ENCODE peak calls at places on chromosome 9, in ten cellular contexts. W, D, V, O, Q, Y, X, G, M and I are unnamed samples.

GRCh38 chr9:76044420-76044819 is 153.9 kb downstream of the PCSK5 start:
- DNase-seq in W (no peak), D (no peak), V (no peak), O (no peak), Q (peak), Y (no peak), X (no peak), G (peak), M (no peak), I (no peak)

GRCh38 chr9:126001581-126002225 is 254.5 kb downstream of the PBX3 start:
- DNase-seq in W (no peak), D (peak), V (no peak), O (no peak), Q (no peak), Y (no peak), X (peak), G (no peak), M (no peak), I (no peak)

GRCh38 chr9:127218818-127219217 is 45.8 kb upstream of the GARNL3 start:
- DNase-seq in W (no peak), D (no peak), V (no peak), O (no peak), Q (no peak), Y (no peak), X (no peak), G (no peak), M (no peak), I (no peak)

GRCh38 chr9:113622600-113623400 is 159.3 kb downstream of the RGS3 start:
- DNase-seq in W (no peak), D (peak), V (peak), O (no peak), Q (peak), Y (no peak), X (peak), G (no peak), M (no peak), I (peak)

GRCh38 chr9:135440620-135441019 is 39.0 kb upstream of the PPP1R26 start:
- DNase-seq in W (no peak), D (no peak), V (no peak), O (no peak), Q (no peak), Y (no peak), X (no peak), G (no peak), M (no peak), I (no peak)

GRCh38 chr9:129173296-129174101 is 4.6 kb downstream of the IER5L start:
- DNase-seq in W (no peak), D (no peak), V (no peak), O (peak), Q (no peak), Y (no peak), X (no peak), G (no peak), M (no peak), I (no peak)

GRCh38 chr9:138077898-138078540 is 200.4 kb downstream of the CACNA1B start:
- DNase-seq in W (no peak), D (peak), V (no peak), O (no peak), Q (no peak), Y (no peak), X (no peak), G (no peak), M (no peak), I (no peak)

GRCh38 chr9:19050637-19051591 is 1.7 kb downstream of the RRAGA start:
- DNase-seq in W (no peak), D (no peak), V (no peak), O (no peak), Q (peak), Y (no peak), X (no peak), G (no peak), M (no peak), I (no peak)

GRCh38 chr9:90948156-90948555 is 146.5 kb downstream of the SYK start:
- DNase-seq in W (no peak), D (no peak), V (no peak), O (no peak), Q (no peak), Y (no peak), X (no peak), G (no peak), M (no peak), I (no peak)

GRCh38 chr9:38117646-38118045 is 48.6 kb upstream of the SHB start:
- DNase-seq in W (no peak), D (no peak), V (no peak), O (no peak), Q (no peak), Y (peak), X (no peak), G (no peak), M (no peak), I (no peak)

GRCh38 chr9:19229725-19230355 is 653 bp upstream of the DENND4C start:
- DNase-seq in W (no peak), D (peak), V (no peak), O (peak), Q (no peak), Y (peak), X (peak), G (no peak), M (no peak), I (no peak)

GRCh38 chr9:15724006-15724405 is 171.2 kb downstream of the CCDC171 start:
- DNase-seq in W (no peak), D (no peak), V (no peak), O (no peak), Q (peak), Y (no peak), X (no peak), G (no peak), M (no peak), I (no peak)

GRCh38 chr9:125764198-125764597 is 17.0 kb downstream of the PBX3 start:
- DNase-seq in W (no peak), D (no peak), V (no peak), O (no peak), Q (no peak), Y (no peak), X (no peak), G (no peak), M (no peak), I (no peak)

GRCh38 chr9:124940521-124940893 is 376 bp downstream of the GOLGA1 start:
- DNase-seq in W (no peak), D (no peak), V (no peak), O (no peak), Q (no peak), Y (no peak), X (no peak), G (no peak), M (no peak), I (peak)

GRCh38 chr9:97703437-97704326 is 6.5 kb upstream of the XPA start:
- DNase-seq in W (no peak), D (no peak), V (peak), O (no peak), Q (peak), Y (no peak), X (no peak), G (peak), M (no peak), I (no peak)

GRCh38 chr9:134053401-134053871 is 14.4 kb downstream of the BRD3 start:
- DNase-seq in W (peak), D (peak), V (no peak), O (no peak), Q (no peak), Y (no peak), X (peak), G (no peak), M (no peak), I (no peak)

GRCh38 chr9:133103183-133103986 is 17.7 kb downstream of the RALGDS start:
- DNase-seq in W (peak), D (peak), V (no peak), O (peak), Q (peak), Y (peak), X (peak), G (no peak), M (no peak), I (peak)

GRCh38 chr9:116237456-116237855 is 83.9 kb downstream of the PAPPA start:
- DNase-seq in W (no peak), D (no peak), V (no peak), O (no peak), Q (no peak), Y (no peak), X (no peak), G (no peak), M (no peak), I (no peak)

GRCh38 chr9:117746263-117746662 is 42.1 kb downstream of the TLR4 start:
- DNase-seq in W (no peak), D (no peak), V (no peak), O (no peak), Q (no peak), Y (no peak), X (no peak), G (no peak), M (no peak), I (no peak)

GRCh38 chr9:93134740-93135444 is 841 bp upstream of the NINJ1 start:
- DNase-seq in W (peak), D (peak), V (no peak), O (no peak), Q (no peak), Y (no peak), X (no peak), G (no peak), M (no peak), I (peak)

GRCh38 chr9:23851024-23851629 is 25.1 kb upstream of the ELAVL2 start:
- DNase-seq in W (no peak), D (no peak), V (peak), O (peak), Q (peak), Y (peak), X (peak), G (no peak), M (no peak), I (no peak)

GRCh38 chr9:83130541-83130940 is 67.6 kb upstream of the RASEF start:
- DNase-seq in W (no peak), D (no peak), V (peak), O (no peak), Q (peak), Y (no peak), X (no peak), G (no peak), M (no peak), I (no peak)

GRCh38 chr9:113337714-113338113 is 2.4 kb downstream of the WDR31 start:
- DNase-seq in W (no peak), D (no peak), V (no peak), O (no peak), Q (no peak), Y (no peak), X (no peak), G (no peak), M (no peak), I (no peak)

GRCh38 chr9:109072133-109072692 is 47.5 kb downstream of the TMEM245 start:
- DNase-seq in W (no peak), D (no peak), V (no peak), O (no peak), Q (no peak), Y (no peak), X (no peak), G (no peak), M (no peak), I (no peak)

GRCh38 chr9:133182151-133182550 is 18.4 kb upstream of the GBGT1 start:
- DNase-seq in W (no peak), D (peak), V (no peak), O (no peak), Q (no peak), Y (no peak), X (no peak), G (no peak), M (no peak), I (no peak)

GRCh38 chr9:89871871-89872331 is 267.1 kb downstream of the GADD45G start:
- DNase-seq in W (no peak), D (peak), V (no peak), O (no peak), Q (no peak), Y (peak), X (peak), G (no peak), M (no peak), I (no peak)

GRCh38 chr9:101365181-101365580 is 19.6 kb downstream of the BAAT start:
- DNase-seq in W (no peak), D (no peak), V (no peak), O (no peak), Q (no peak), Y (no peak), X (no peak), G (peak), M (no peak), I (no peak)

GRCh38 chr9:87500491-87500890 is 2.8 kb downstream of the DAPK1 start:
- DNase-seq in W (no peak), D (no peak), V (no peak), O (no peak), Q (no peak), Y (no peak), X (no peak), G (no peak), M (no peak), I (peak)
- TF ChIP-seq CTCF in W (no peak), D (no peak), V (no peak), O (peak), Q (no peak), Y (no peak), X (no peak), G (no peak), M (no peak), I (no peak)

GRCh38 chr9:120038342-120038741 is 541.6 kb downstream of the CDK5RAP2 start:
- DNase-seq in W (no peak), D (no peak), V (no peak), O (no peak), Q (no peak), Y (no peak), X (no peak), G (no peak), M (no peak), I (no peak)

GRCh38 chr9:120030847-120031246 is 549.1 kb downstream of the CDK5RAP2 start:
- DNase-seq in W (no peak), D (no peak), V (no peak), O (no peak), Q (no peak), Y (no peak), X (no peak), G (no peak), M (no peak), I (no peak)

GRCh38 chr9:120032639-120033038 is 547.3 kb downstream of the CDK5RAP2 start:
- DNase-seq in W (no peak), D (no peak), V (no peak), O (no peak), Q (no peak), Y (no peak), X (peak), G (peak), M (no peak), I (no peak)
- TF ChIP-seq CTCF in W (no peak), D (no peak), V (no peak), O (peak), Q (no peak), Y (peak), X (peak), G (peak), M (no peak), I (no peak)

GRCh38 chr9:74696520-74696919 is 191.2 kb downstream of the TRPM6 start:
- DNase-seq in W (no peak), D (no peak), V (no peak), O (no peak), Q (no peak), Y (no peak), X (no peak), G (no peak), M (no peak), I (no peak)
- TF ChIP-seq CTCF in W (no peak), D (no peak), V (peak), O (peak), Q (no peak), Y (no peak), X (peak), G (no peak), M (no peak), I (no peak)

DNA sequence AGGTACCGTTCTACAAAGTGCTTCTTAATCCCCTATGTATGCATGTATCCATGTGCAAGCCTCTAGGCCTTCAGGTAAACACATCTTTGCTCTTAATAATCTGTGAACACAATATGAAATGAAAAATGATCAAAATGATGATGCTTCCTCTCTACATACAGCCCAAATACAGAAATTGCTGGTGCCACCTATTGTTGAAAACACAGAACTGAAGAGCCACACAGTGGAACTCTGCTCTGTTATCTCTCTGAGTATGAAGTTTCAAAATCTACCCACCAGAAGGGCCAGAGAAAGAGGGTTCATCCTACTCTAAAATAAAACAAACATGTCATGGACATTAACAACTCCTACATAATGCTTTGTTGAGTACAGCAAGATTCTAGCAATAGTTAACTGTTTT is 71.3 kb downstream of the GLIS3 start:
- DNase-seq in W (no peak), D (no peak), V (peak), O (no peak), Q (peak), Y (no peak), X (no peak), G (no peak), M (no peak), I (no peak)
- TF ChIP-seq CTCF in W (no peak), D (peak), V (peak), O (peak), Q (peak), Y (no peak), X (no peak), G (peak), M (no peak), I (peak)

GRCh38 chr9:136565075-136565721 is 19.4 kb upstream of the NOTCH1 start:
- DNase-seq in W (peak), D (peak), V (no peak), O (no peak), Q (no peak), Y (no peak), X (no peak), G (no peak), M (no peak), I (no peak)

GRCh38 chr9:136562746-136563506 is 17.1 kb upstream of the NOTCH1 start:
- DNase-seq in W (peak), D (no peak), V (no peak), O (no peak), Q (no peak), Y (no peak), X (no peak), G (no peak), M (no peak), I (no peak)

GRCh38 chr9:136565722-136566552 is 20.1 kb upstream of the NOTCH1 start:
- DNase-seq in W (peak), D (no peak), V (no peak), O (no peak), Q (no peak), Y (no peak), X (no peak), G (no peak), M (no peak), I (no peak)

GRCh38 chr9:136563646-136564321 is 17.9 kb upstream of the NOTCH1 start:
- DNase-seq in W (peak), D (no peak), V (no peak), O (no peak), Q (no peak), Y (no peak), X (no peak), G (no peak), M (no peak), I (no peak)

GRCh38 chr9:136564379-136564988 is 18.6 kb upstream of the NOTCH1 start:
- DNase-seq in W (peak), D (peak), V (peak), O (no peak), Q (peak), Y (no peak), X (no peak), G (no peak), M (peak), I (peak)
- TF ChIP-seq CTCF in W (no peak), D (peak), V (no peak), O (no peak), Q (no peak), Y (no peak), X (no peak), G (no peak), M (no peak), I (no peak)

DNA sequence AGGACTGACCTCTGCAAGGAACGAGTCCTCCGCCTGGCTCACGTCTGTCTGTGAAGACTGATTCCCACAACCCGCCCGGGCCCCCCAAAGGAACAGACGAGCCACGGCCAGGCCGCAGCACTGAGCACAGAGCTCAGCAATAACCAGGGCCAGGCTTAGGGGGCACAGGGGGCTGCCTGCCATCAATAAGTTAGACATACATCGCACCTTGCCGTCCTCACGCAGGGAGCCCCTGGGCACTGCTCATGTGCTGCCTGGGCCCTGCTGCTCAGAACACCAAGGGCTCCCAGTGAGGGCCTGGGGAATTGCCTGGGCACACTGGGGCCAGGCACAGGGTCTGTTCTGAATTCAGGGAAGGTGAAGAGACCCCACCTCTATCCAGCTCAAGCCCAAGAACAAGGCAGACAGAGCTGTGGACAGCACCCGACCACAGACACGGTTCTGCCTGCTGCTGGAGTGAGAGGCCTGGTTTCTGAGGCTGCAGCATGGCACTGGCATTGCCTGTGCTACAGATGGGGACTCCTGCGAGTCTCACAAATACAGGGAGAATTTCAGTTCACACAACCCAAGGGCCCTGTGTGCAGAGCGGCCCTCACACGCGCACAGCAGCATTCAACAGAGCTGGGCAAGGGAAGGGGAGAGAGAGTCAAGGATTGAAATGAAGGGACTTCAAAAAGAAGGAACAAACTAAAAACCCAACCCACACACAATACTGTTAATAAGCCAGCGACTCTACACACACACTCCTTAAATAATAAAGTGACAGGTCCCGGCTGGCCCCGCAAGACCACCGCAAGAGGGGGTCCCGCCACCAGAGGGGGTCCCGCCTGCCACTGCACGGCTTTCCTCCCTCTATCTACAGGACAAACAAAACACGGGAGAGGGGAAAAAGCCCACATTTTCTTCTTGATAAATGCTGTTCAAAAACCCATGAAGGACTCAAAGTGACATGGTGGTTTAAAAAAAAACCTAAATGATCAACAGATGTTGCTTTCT is 32.0 kb downstream of the PRRT1B start:
- DNase-seq in W (no peak), D (no peak), V (no peak), O (no peak), Q (no peak), Y (no peak), X (no peak), G (no peak), M (no peak), I (no peak)
- TF ChIP-seq CTCF in W (no peak), D (no peak), V (no peak), O (peak), Q (no peak), Y (no peak), X (peak), G (no peak), M (no peak), I (no peak)